ENCODE peak calls at places on chromosomes 6 and 20, in seven cellular contexts. I is AG04450, Q is GM13977, N is upper lobe of right lung, Z is tibial nerve, P is heart left ventricle, S is HFF-Myc. E is an unnamed sample.
A peak's percentile ranks its signal among the peaks of the same experiment; 100 is the strongest.

GRCh38 chr6:127186889-127187288 is 68.4 kb downstream of the RSPO3 start:
- DNase-seq in N (peak; percentile 91), S (no peak), Z (peak; percentile 53), P (peak; percentile 84), I (no peak), Q (no peak), E (no peak)

GRCh38 chr6:72386324-72386723 is 235.5 kb upstream of the KCNQ5 start:
- DNase-seq in I (no peak), Z (no peak), S (no peak), N (no peak), Q (no peak), P (no peak), E (no peak)

GRCh38 chr6:132763269-132763668 is 5.6 kb upstream of the VNN2 start:
- DNase-seq in I (no peak), Z (no peak), N (no peak), Q (peak; percentile 64), P (no peak), S (no peak), E (no peak)

GRCh38 chr6:15089569-15090144 is 156.2 kb upstream of the JARID2 start:
- DNase-seq in N (peak; percentile 70), Q (no peak), Z (no peak), I (no peak), P (no peak), S (no peak), E (no peak)

GRCh38 chr6:14316911-14317535 is 199.5 kb downstream of the CD83 start:
- DNase-seq in N (peak; percentile 64), I (no peak), S (no peak), P (no peak), Z (no peak), Q (peak; percentile 37), E (no peak)

GRCh38 chr6:52053038-52053704 is 34.2 kb downstream of the PKHD1 start:
- DNase-seq in P (no peak), I (no peak), Z (no peak), Q (no peak), S (no peak), N (no peak), E (no peak)

GRCh38 chr20:52684911-52685310 is 287.2 kb upstream of the TSHZ2 start:
- DNase-seq in Z (no peak), N (no peak), S (no peak), I (no peak), P (no peak), Q (no peak), E (no peak)

GRCh38 chr6:167668754-167669552 is 157.8 kb upstream of the AFDN start:
- DNase-seq in I (no peak), Q (no peak), P (no peak), S (no peak), Z (no peak), N (peak; percentile 48), E (peak; percentile 70)

GRCh38 chr20:62062661-62063600 is 2.8 kb downstream of the TAF4 start:
- DNase-seq in I (no peak), S (no peak), Z (no peak), P (no peak), Q (no peak), N (no peak), E (peak; percentile 83)

GRCh38 chr6:75488026-75488425 is 5.6 kb downstream of the FILIP1 start:
- DNase-seq in P (no peak), Q (no peak), S (no peak), N (no peak), I (peak; percentile 36), Z (no peak), E (no peak)

GRCh38 chr6:41581381-41581991 is 35.3 kb downstream of the FOXP4 start:
- DNase-seq in Q (no peak), P (peak; percentile 78), Z (no peak), N (no peak), I (peak; percentile 59), S (no peak), E (no peak)

GRCh38 chr6:118285791-118286190 is 262.3 kb upstream of the PLN start:
- DNase-seq in Q (no peak), S (no peak), I (no peak), P (no peak), N (no peak), Z (no peak), E (no peak)

GRCh38 chr6:36858407-36858981 is 16.1 kb downstream of the PPIL1 start:
- DNase-seq in S (no peak), N (no peak), P (peak; percentile 67), I (peak; percentile 24), Z (no peak), Q (no peak), E (no peak)

GRCh38 chr6:133062702-133063319 is 178.3 kb upstream of the EYA4 start:
- DNase-seq in Z (no peak), P (no peak), I (no peak), Q (no peak), S (no peak), N (no peak), E (no peak)

GRCh38 chr6:21360353-21360752 is 233.2 kb upstream of the SOX4 start:
- DNase-seq in I (no peak), N (no peak), P (no peak), Z (no peak), Q (no peak), S (no peak), E (no peak)
- TF ChIP-seq CTCF in I (no peak), N (no peak), P (no peak), Z (no peak), Q (peak; percentile 1), S (no peak), E (no peak)

DNA sequence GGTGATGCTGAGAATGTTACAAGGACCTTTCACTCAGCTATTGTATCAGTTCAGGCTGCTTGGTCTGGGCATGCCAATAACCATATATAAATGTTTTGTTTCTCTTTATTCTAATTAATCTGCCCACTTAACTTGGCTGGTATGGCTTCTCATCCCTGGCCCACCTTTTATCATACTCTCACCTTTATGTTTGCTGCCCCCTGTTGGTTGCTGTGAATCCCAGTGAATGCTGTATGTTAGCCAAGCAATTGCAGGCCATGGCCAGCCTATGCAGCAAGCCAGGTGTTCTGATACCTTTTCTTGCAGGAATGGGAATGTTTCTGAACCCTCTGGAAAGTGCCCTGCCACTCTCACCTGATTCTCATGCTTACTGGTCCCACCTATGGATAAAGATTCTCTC is 54.6 kb downstream of the PCSK2 start:
- DNase-seq in I (no peak), P (no peak), Z (no peak), N (no peak), S (no peak), Q (no peak), E (no peak)
- TF ChIP-seq CTCF in I (peak; percentile 49), P (no peak), Z (no peak), N (peak; percentile 38), S (no peak), Q (peak; percentile 60), E (peak; percentile 71)

DNA sequence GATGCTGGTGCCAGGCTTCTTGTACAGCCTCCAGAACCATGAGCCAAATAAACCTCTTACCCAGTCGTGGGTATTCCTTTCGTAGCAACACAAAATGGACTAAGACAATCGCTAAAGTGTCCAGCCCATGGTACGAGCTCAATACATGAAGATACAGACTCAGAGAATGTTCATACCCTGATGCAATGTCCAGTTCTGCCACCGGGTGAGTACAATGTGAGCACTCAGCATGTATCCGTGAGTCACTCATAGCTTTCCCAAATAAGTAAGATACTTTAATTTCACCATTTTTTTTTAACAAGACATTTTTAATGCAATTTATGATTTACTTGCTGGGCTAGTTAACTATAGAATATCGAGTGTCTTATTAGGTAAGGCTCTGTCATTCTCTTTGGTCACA is 26.7 kb upstream of the PDE10A start:
- DNase-seq in S (no peak), P (no peak), I (no peak), Z (no peak), N (no peak), Q (no peak), E (no peak)
- TF ChIP-seq CTCF in S (no peak), P (no peak), I (no peak), Z (no peak), N (no peak), Q (no peak), E (peak; percentile 40)

DNA sequence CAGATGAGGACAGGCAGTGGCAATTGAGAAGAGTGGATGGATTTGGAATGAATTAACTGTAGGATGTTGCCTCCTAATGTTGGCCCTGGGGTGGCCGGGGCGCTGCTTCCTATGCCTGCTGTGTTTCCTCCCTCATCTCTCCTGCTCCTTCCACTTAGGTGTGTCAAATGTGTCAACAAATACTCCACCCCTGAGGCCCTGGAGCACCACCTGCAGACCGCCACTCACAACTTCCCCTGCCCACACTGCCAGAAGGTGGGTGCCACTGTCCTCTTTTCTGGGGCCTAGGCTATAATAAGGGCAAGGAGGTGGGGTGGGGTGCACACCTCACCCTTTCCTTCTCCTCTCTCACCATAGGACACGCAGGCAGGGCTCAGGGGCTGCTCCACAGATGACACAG is 30.0 kb upstream of the CHMP4B start:
- DNase-seq in Z (no peak), N (no peak), S (no peak), Q (no peak), P (no peak), I (no peak), E (no peak)
- TF ChIP-seq CTCF in Z (no peak), N (no peak), S (no peak), Q (no peak), P (no peak), I (no peak), E (no peak)

GRCh38 chr20:3323398-3323797 is 84.1 kb downstream of the DNAAF9 start:
- DNase-seq in I (no peak), S (no peak), Z (no peak), Q (no peak), P (no peak), N (peak; percentile 68), E (no peak)
- TF ChIP-seq CTCF in I (no peak), S (no peak), Z (no peak), Q (no peak), P (no peak), N (no peak), E (no peak)

DNA sequence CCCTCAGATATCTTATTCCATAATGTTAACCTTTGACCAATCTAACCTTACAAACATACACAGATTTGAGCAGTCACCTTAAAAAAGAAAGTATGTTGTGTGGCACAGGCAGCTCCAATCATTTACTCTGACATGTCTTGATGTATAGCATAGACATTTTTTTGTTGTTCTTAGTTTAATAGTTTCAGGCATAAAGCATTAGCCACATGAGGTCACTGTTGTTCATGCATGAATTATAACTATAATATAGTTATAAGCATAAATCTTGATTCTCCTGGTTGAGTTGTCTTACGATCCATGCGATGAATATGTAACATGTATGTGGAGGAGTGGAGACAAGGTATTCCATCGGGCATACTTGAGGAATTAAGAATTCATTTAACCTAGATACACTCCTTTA is 26.1 kb upstream of the NKAIN2 start:
- DNase-seq in N (no peak), S (no peak), Z (no peak), I (no peak), P (no peak), Q (no peak), E (no peak)
- TF ChIP-seq CTCF in N (no peak), S (no peak), Z (no peak), I (no peak), P (no peak), Q (peak; percentile 29), E (peak; percentile 77)

DNA sequence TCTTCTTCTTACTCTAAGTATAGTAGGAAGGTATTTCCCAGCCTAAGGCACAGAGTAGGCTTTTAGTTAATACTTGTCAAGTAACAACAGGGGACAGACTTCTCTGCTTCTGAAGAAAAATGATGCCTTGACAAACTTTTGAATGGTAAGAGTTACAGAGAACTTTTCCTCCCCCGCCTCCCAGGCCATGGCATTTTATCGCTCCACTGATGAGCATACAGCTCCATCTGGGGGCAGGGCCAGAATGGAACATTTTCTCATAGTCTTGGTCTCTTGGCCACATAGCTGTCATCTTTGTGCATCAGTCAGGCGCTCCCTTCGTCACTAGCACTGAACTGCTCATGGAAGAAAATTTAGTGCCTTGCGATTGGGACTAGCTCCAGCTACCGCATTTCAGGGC is 1066.8 kb upstream of the CITED2 start:
- DNase-seq in Q (no peak), N (no peak), I (no peak), Z (peak; percentile 42), P (peak; percentile 60), S (no peak), E (no peak)
- TF ChIP-seq CTCF in Q (peak; percentile 43), N (peak; percentile 58), I (peak; percentile 40), Z (peak; percentile 57), P (peak; percentile 70), S (peak; percentile 16), E (peak; percentile 77)